ENCODE peak calls at places on chromosomes 5 and 9, in ten cellular contexts. J is stimulated activated effector memory CD8-positive, alpha-beta T cell treated with anti-CD3 and anti-CD28 coated beads, Interleukin-12 subunit alpha, Interleukin-12 subunit beta, amount 100 ng/mL, for 72 hours; X is stimulated activated CD8-positive, alpha-beta memory T cell treated with anti-CD3 and anti-CD28 coated beads, Interleukin-2, amount 100 ng/mL, for 48 hours; H is HuH-7; Q is Daoy; F is Caki2; C is amniotic epithelial cell; A is progenitor cell of endocrine pancreas; W is cortex of kidney; U is stimulated activated CD4-positive, alpha-beta T cell treated with anti-CD3 and anti-CD28 coated beads, Interleukin-2, amount 100 ng/mL, for 24 hours. B is an unnamed sample.

GRCh38 chr9:35954942-35955546 is 2.9 kb downstream of the OR2S2 start:
- DNase-seq in J (no peak), X (no peak), H (peak), Q (peak), F (peak), C (peak), A (no peak), W (no peak), U (peak), B (no peak)

GRCh38 chr9:112157961-112158360 is 17.1 kb downstream of the SUSD1 start:
- DNase-seq in J (no peak), X (no peak), H (no peak), Q (no peak), F (no peak), C (no peak), A (no peak), W (no peak), U (no peak), B (no peak)

GRCh38 chr9:72888943-72889342 is 63.9 kb downstream of the ALDH1A1 start:
- DNase-seq in J (no peak), X (no peak), H (no peak), Q (no peak), F (no peak), C (no peak), A (no peak), W (no peak), U (no peak), B (no peak)

GRCh38 chr9:87957839-87958238 is 16.5 kb downstream of the CDK20 start:
- DNase-seq in J (no peak), X (no peak), H (no peak), Q (no peak), F (no peak), C (no peak), A (no peak), W (no peak), U (no peak), B (no peak)

GRCh38 chr9:69743930-69744329 is 15.9 kb downstream of the PTAR1 start:
- DNase-seq in J (no peak), X (no peak), H (no peak), Q (no peak), F (no peak), C (no peak), A (no peak), W (no peak), U (no peak), B (no peak)

GRCh38 chr9:71937898-71938297 is 26.5 kb downstream of the C9orf85 start:
- DNase-seq in J (no peak), X (no peak), H (no peak), Q (no peak), F (no peak), C (no peak), A (no peak), W (no peak), U (no peak), B (no peak)

GRCh38 chr5:31701642-31702041 is 62.7 kb downstream of the PDZD2 start:
- DNase-seq in J (no peak), X (no peak), H (no peak), Q (no peak), F (no peak), C (no peak), A (no peak), W (no peak), U (no peak), B (no peak)

GRCh38 chr5:1542755-1543154 is 19.0 kb upstream of the LPCAT1 start:
- DNase-seq in J (no peak), X (no peak), H (no peak), Q (peak), F (peak), C (peak), A (no peak), W (no peak), U (no peak), B (peak)

GRCh38 chr5:98916540-98916939 is 12.3 kb downstream of the CHD1 start:
- DNase-seq in J (no peak), X (no peak), H (no peak), Q (no peak), F (no peak), C (no peak), A (no peak), W (no peak), U (no peak), B (no peak)

GRCh38 chr9:134403682-134404301 is 77.5 kb downstream of the RXRA start:
- DNase-seq in J (no peak), X (no peak), H (no peak), Q (peak), F (no peak), C (peak), A (no peak), W (no peak), U (peak), B (peak)

GRCh38 chr5:74988273-74988983 is 63.9 kb downstream of the GCNT4 start:
- DNase-seq in J (no peak), X (no peak), H (no peak), Q (no peak), F (no peak), C (no peak), A (no peak), W (no peak), U (no peak), B (no peak)

B was measured in tibial nerve.